ENCODE peak calls at places on chromosome 5, in four cellular contexts. C is mesendoderm, A is H1, R is IMR-90. K is an unnamed sample.

GRCh38 chr5:178298283-178298807 is 65.7 kb upstream of the PHYKPL start:
- DNase-seq in C (no peak), A (no peak), R (no peak), K (no peak)

GRCh38 chr5:57408714-57409113 is 73.9 kb downstream of the ACTBL2 start:
- DNase-seq in C (no peak), A (no peak), R (peak), K (no peak)

GRCh38 chr5:65329266-65329665 is 152.5 kb downstream of the ADAMTS6 start:
- DNase-seq in C (no peak), A (no peak), R (peak), K (no peak)

GRCh38 chr5:79436821-79437220 is 77.1 kb downstream of the HOMER1 start:
- DNase-seq in C (no peak), A (no peak), R (peak), K (no peak)

GRCh38 chr5:4584982-4585381 is 555.1 kb upstream of the ADAMTS16 start:
- DNase-seq in C (no peak), A (no peak), R (no peak), K (no peak)

GRCh38 chr5:172766287-172767104 is 4.5 kb downstream of the DUSP1 start:
- DNase-seq in C (peak), A (no peak), R (peak), K (no peak)

GRCh38 chr5:147822686-147823491 is 8.6 kb downstream of the SPINK1 start:
- DNase-seq in C (peak), A (no peak), R (peak), K (peak)

GRCh38 chr5:128318691-128319090 is 219.4 kb downstream of the FBN2 start:
- DNase-seq in C (no peak), A (no peak), R (no peak), K (no peak)

GRCh38 chr5:133848306-133848924 is 120.0 kb downstream of the C5orf15 start:
- DNase-seq in C (no peak), A (no peak), R (no peak), K (peak)

GRCh38 chr5:37882636-37883035 is 42.8 kb upstream of the GDNF start:
- DNase-seq in C (no peak), A (no peak), R (peak), K (no peak)

GRCh38 chr5:21152611-21153010 is 1164.6 kb upstream of the CDH18 start:
- DNase-seq in C (no peak), A (no peak), R (peak), K (no peak)

GRCh38 chr5:178289438-178289837 is 56.8 kb upstream of the PHYKPL start:
- DNase-seq in C (no peak), A (no peak), R (no peak), K (no peak)

GRCh38 chr5:173714551-173715428 is 98.3 kb upstream of the BOD1 start:
- DNase-seq in C (no peak), A (no peak), R (peak), K (no peak)

GRCh38 chr5:154095819-154096380 is 57.1 kb downstream of the MFAP3 start:
- DNase-seq in C (no peak), A (no peak), R (no peak), K (no peak)

GRCh38 chr5:144191998-144192397 is 21.3 kb downstream of the KCTD16 start:
- DNase-seq in C (peak), A (no peak), R (peak), K (no peak)

GRCh38 chr5:115461506-115462290 is 82.9 kb downstream of the FEM1C start:
- DNase-seq in C (no peak), A (no peak), R (peak), K (no peak)

GRCh38 chr5:52491829-52492217 is 295.9 kb upstream of the ITGA1 start:
- DNase-seq in C (no peak), A (no peak), R (no peak), K (no peak)

GRCh38 chr5:121053055-121053985 is 589.2 kb downstream of the PRR16 start:
- DNase-seq in C (no peak), A (no peak), R (no peak), K (no peak)

GRCh38 chr5:124698774-124699173 is 47.7 kb downstream of the ZNF608 start:
- DNase-seq in C (no peak), A (no peak), R (peak), K (no peak)

GRCh38 chr5:142439208-142439607 is 114.4 kb upstream of the SPRY4 start:
- DNase-seq in C (no peak), A (no peak), R (no peak), K (no peak)

GRCh38 chr5:127299678-127300077 is 9.1 kb downstream of the MEGF10 start:
- DNase-seq in C (peak), A (no peak), R (no peak), K (no peak)

GRCh38 chr5:110544603-110545002 is 181.9 kb downstream of the TMEM232 start:
- DNase-seq in C (no peak), A (no peak), R (no peak), K (no peak)

GRCh38 chr5:105899726-105900125 is 1771.0 kb downstream of the EFNA5 start:
- DNase-seq in C (no peak), A (no peak), R (no peak), K (no peak)

GRCh38 chr5:144206136-144206535 is 35.5 kb downstream of the KCTD16 start:
- DNase-seq in C (no peak), A (no peak), R (peak), K (no peak)

GRCh38 chr5:146213210-146213838 is 9.9 kb downstream of the RBM27 start:
- DNase-seq in C (no peak), A (no peak), R (peak), K (no peak)

GRCh38 chr5:174503086-174503460 is 221.3 kb upstream of the MSX2 start:
- DNase-seq in C (no peak), A (no peak), R (no peak), K (no peak)

GRCh38 chr5:11684607-11685006 is 219.6 kb downstream of the CTNND2 start:
- DNase-seq in C (no peak), A (no peak), R (no peak), K (no peak)

GRCh38 chr5:156556666-156557401 is 229.9 kb downstream of the SGCD start:
- DNase-seq in C (no peak), A (no peak), R (no peak), K (no peak)

DNA sequence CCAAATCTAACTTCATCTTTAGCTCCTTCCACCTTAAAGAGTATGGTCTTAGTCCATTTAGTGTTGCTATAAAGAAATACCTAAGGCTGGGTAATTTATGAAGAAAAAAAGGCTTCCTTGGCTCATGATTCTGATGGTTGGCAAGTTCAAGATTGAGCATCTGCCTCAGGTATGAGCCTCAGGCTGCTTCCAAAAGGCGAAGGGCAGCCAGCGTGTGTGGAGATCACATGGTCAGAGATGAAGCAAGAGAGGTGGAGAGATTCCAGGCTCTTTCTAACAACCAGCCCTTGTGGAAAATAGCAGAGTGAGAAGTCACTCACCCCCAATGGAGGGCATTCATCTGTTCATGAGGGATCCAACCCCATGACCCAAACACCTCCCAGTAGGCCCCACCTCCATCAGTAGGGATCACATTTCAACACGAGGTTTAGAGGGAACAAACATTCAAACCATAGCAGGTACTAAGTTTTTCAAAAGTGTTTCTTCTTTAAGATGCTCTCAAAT is 225.9 kb downstream of the SGCD start:
- DNase-seq in C (peak), A (no peak), R (no peak), K (no peak)
- H4K5ac ChIP-seq in C (no peak), A (no peak), R (no peak), K (no peak)

GRCh38 chr5:58891072-58891970 is 308.4 kb downstream of the RAB3C start:
- DNase-seq in C (peak), A (peak), R (peak), K (peak)
- H3K27ac ChIP-seq in C (no peak), A (no peak), R (peak), K (no peak)

DNA sequence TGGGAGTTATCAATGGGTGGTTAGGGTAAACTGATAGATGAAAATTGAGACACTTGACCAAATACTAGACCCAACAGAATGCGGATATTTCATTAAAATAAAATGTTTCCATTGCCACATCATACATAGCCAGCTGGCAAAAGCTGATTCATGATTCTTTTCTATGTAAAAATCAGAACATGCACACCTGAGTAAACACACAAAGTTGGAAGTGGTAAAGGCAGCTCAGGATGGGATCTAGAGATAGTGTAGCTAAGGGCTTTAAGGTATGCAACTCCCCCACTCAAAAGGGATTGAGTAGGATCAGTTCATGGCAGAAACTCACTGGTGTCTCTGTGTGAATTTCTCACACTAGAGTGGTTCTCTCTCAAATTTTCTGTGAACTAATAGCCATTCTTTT is 541.1 kb upstream of the GRAMD2B start:
- DNase-seq in C (no peak), A (no peak), R (no peak), K (no peak)
- H4K8ac ChIP-seq in C (no peak), A (no peak), R (no peak), K (no peak)

GRCh38 chr5:179833056-179833708 is 12.5 kb downstream of the SQSTM1 start:
- DNase-seq in C (no peak), A (no peak), R (no peak), K (no peak)
- H4K5ac ChIP-seq in C (no peak), A (no peak), R (no peak), K (no peak)

DNA sequence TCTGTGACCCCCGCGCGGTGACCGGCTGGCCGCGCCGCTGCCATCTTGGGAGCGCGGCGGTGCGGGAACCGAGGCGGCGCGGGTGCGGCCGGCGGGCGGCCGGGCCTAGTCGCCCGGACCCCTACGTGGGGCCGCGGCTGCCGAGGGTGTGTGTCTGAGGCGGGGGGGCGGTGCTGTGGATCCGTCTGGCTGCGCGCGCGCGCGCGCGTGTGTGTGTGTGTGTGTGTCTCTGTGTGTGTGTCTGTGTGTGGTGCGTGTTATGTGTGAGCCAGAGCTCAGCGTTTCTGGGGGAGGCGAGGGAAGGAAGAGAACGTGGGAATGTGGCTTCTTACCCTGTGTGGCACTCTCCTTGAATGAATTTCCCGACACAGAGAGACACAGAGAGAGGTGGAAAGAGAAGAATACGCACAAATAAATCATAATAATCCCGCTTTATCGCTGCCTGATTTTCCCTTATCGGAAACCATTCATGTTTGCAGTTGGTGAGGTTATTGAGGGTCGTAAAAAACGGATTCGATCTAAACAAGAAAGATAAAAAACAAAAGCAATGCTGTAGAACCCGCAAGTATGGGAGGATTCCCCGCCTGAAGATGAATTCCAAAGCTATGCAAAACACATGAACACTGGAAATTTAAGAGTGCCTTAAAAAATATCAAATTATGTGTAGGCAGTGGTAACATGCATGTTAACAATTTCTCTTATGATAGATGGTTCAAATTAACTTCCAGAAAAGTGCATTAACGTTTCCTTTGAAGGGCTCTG is 5.7 kb downstream of the NR2F1 start:
- DNase-seq in C (no peak), A (no peak), R (peak), K (peak)
- H3K27ac ChIP-seq in C (no peak), A (no peak), R (peak), K (no peak)